ENCODE peak calls at places on chromosomes 7 and 10, in four cellular contexts. H is cardiac muscle cell, S is psoas muscle, E is neural progenitor cell. L is an unnamed sample. For H3K4me1, the result is how much of the 10 kb centered on the place peaks cover.

GRCh38 chr7:115477193-115477651 is 553.3 kb downstream of the TFEC start:
- DNase-seq in E (peak), H (peak), S (peak), L (peak)

GRCh38 chr10:86330778-86331763 is 35.5 kb downstream of the GRID1 start:
- DNase-seq in E (no peak), S (no peak), H (no peak), L (peak)

GRCh38 chr10:48547061-48547895 is 57.6 kb downstream of the ARHGAP22 start:
- DNase-seq in H (no peak), S (no peak), E (no peak), L (peak)

GRCh38 chr10:114370993-114371392 is 33.3 kb downstream of the AFAP1L2 start:
- DNase-seq in S (no peak), E (no peak), H (no peak), L (no peak)

GRCh38 chr10:30775779-30776591 is 146.4 kb upstream of the LYZL2 start:
- DNase-seq in E (no peak), S (peak), H (peak), L (no peak)

GRCh38 chr10:14860782-14861181 is 17.9 kb upstream of the SUV39H2 start:
- DNase-seq in H (no peak), S (no peak), E (no peak), L (no peak)

GRCh38 chr7:74527842-74528241 is 74.1 kb downstream of the GTF2IRD1 start:
- DNase-seq in E (no peak), H (no peak), S (no peak), L (no peak)

GRCh38 chr10:6048281-6049030 is 13.7 kb downstream of the IL2RA start:
- DNase-seq in S (no peak), H (no peak), E (no peak), L (no peak)

GRCh38 chr10:48215148-48215982 is 59.1 kb downstream of the FRMPD2 start:
- DNase-seq in E (peak), S (no peak), H (peak), L (no peak)

GRCh38 chr10:33211123-33211878 is 123.2 kb downstream of the NRP1 start:
- DNase-seq in S (peak), E (no peak), H (peak), L (peak)

GRCh38 chr7:151251926-151252835 is 3.7 kb upstream of the SMARCD3 start:
- DNase-seq in E (peak), S (peak), H (peak), L (peak)
- H3K4me1 ChIP-seq in E (under half), S (under half), H (under half), L (under half)

DNA sequence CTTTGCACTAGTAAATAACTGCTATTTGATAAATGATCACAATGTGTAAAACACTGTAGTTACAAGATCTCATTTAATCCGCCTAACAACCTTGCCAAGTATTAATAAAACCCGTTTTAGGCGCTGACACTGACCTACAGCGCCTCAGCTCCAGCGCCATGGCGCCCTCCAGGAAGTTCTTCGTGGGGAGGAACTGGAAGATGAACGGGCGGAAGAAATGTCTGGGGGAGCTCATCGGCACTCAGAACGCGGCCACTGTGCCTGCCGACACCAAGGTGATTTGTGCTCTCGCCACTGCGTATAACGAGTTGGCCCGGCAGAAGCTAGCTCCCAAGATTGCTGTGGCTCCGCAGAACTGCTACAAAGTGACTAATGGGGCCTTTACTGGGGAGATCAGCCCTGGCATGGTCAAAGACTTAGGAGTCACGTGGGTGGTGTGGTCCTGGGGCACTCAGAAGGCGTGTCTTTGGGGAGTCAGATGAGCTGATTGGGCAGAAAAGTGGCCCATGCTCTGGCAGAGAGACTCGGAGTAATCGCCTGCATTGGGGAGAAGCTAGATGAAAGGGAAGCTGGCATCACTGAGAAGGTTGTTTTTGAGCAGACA is 1.1 kb upstream of the TNPO3 start:
- DNase-seq in S (no peak), H (peak), E (no peak), L (no peak)
- H3K4me3 ChIP-seq in S (peak), H (no peak), E (peak), L (peak)

GRCh38 chr10:103820101-103821062 is 35.0 kb downstream of the SH3PXD2A start:
- DNase-seq in S (peak), E (no peak), H (peak), L (peak)
- H3K4me1 ChIP-seq in S (under half), E (under half), H (half or more), L (under half)

GRCh38 chr10:24466616-24466949 is 257.1 kb downstream of the ARHGAP21 start:
- DNase-seq in E (no peak), S (no peak), H (no peak), L (no peak)

GRCh38 chr10:24467094-24467493 is 256.6 kb downstream of the ARHGAP21 start:
- DNase-seq in H (no peak), S (no peak), E (no peak), L (no peak)

GRCh38 chr10:24465899-24466615 is 257.1 kb downstream of the KIAA1217 start:
- DNase-seq in H (peak), E (no peak), S (no peak), L (no peak)

GRCh38 chr10:24468281-24468751 is 255.4 kb downstream of the ARHGAP21 start:
- DNase-seq in S (peak), E (no peak), H (no peak), L (no peak)

GRCh38 chr10:24467605-24468004 is 256.1 kb downstream of the ARHGAP21 start:
- DNase-seq in S (no peak), H (no peak), E (no peak), L (no peak)
- H3K4me3 ChIP-seq in S (peak), H (no peak), E (no peak), L (peak)

DNA sequence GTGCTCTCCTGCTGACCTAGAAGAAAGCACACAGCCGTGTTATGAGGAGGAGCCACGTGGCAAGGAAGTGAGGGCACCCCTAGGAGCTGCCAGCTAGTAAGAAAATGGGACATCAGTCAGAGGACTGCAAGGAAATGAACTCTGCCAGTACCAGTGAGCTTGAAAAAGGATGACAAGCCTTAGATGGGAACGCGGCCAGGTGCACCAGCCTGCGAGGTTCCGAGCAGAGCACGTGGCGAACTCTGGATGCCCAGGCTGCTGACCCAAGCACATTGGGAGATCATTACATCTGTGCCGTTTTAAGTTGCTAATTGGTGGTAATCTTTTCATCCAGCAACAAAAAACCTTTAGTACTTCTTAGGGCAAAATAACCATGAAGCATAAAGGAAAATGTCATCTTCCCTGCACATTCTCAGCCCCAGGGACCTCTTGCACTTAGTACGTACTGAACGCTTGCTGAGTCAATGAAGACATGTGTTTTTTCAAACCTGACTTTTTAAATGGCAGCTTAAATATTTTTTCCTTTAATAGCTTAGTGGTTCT is 69.4 kb downstream of the AMZ1 start:
- DNase-seq in S (peak), E (no peak), H (no peak), L (no peak)
- H3K4me1 ChIP-seq in S (under half), E (under half), H (under half), L (under half)

GRCh38 chr10:89952314-89952713 is 250.9 kb downstream of the KIF20B start:
- DNase-seq in E (no peak), H (no peak), S (no peak), L (no peak)

GRCh38 chr10:89959433-89960110 is 258.2 kb downstream of the KIF20B start:
- DNase-seq in S (no peak), H (no peak), E (no peak), L (no peak)

DNA sequence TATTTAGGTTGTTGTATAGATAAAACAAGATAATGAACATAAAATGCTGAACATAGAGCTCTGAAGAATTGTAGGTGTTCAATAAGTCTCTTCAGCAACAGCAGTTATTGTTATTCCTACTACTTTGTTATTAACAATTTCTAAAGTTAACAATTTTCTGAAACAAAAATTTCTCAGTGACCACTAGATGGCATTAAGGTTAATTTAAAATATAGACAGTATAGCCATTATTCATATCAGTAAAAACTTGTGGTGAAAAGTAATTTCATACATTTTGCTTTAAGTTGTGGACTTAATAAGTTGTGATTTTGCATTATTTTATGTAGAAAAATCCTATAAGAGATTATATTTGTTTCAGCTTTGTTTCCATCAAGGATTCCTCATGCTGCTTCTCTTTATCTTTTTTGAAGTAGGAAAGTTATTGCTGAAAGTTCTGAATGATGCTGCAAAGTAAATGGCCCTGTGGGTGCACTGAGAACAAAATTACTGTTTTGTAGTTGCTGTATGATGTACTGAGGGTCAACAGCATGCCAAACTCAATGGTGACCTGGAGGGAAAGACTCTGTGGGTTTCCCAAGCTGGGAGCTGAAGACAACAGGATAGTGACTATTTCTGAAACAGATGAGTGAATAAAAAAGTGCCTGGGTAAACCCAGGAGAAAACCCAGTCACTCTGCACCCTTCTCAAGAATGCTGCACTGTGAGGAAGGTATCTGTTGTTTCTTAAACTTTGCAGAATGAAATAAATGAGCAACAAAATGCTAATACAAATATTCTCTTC is 253.6 kb downstream of the KIF20B start:
- DNase-seq in H (peak), S (no peak), E (no peak), L (no peak)
- H3K4me3 ChIP-seq in H (no peak), S (no peak), E (no peak), L (no peak)

GRCh38 chr10:110501142-110501937 is 3.6 kb downstream of the DUSP5 start:
- DNase-seq in E (peak), H (peak), S (peak), L (peak)
- H3K4me1 ChIP-seq in E (under half), H (under half), S (under half), L (under half)

GRCh38 chr7:711093-711966 is 15.2 kb upstream of the DNAAF5 start:
- DNase-seq in E (no peak), S (no peak), H (no peak), L (peak)

GRCh38 chr7:712601-713457 is 13.7 kb upstream of the DNAAF5 start:
- DNase-seq in S (no peak), E (peak), H (no peak), L (peak)

GRCh38 chr7:713488-714230 is 12.8 kb upstream of the DNAAF5 start:
- DNase-seq in E (no peak), S (no peak), H (no peak), L (peak)

GRCh38 chr7:710161-710560 is 16.3 kb upstream of the DNAAF5 start:
- DNase-seq in H (no peak), E (no peak), S (no peak), L (peak)

GRCh38 chr7:711967-712600 is 14.4 kb upstream of the DNAAF5 start:
- DNase-seq in S (no peak), E (no peak), H (no peak), L (peak)
- H3K4me3 ChIP-seq in S (peak), E (peak), H (peak), L (no peak)